ENCODE peak calls at places on chromosome 9, in four cellular contexts. Z, B, C and H are unnamed samples.

GRCh38 chr9:21974230-21974541 is 20.0 kb downstream of the CDKN2A start:
- DNase-seq in Z (no peak), B (no peak), C (no peak), H (no peak)

GRCh38 chr9:109331353-109331752 is 10.5 kb upstream of the EPB41L4B start:
- DNase-seq in Z (no peak), B (no peak), C (no peak), H (peak)

GRCh38 chr9:131276891-131277672 is 772 bp upstream of the FAM78A start:
- DNase-seq in Z (no peak), B (peak), C (no peak), H (no peak)

GRCh38 chr9:137390553-137391410 is 32.2 kb downstream of the EXD3 start:
- DNase-seq in Z (no peak), B (no peak), C (no peak), H (no peak)

GRCh38 chr9:81586786-81587185 is 102.6 kb downstream of the TLE1 start:
- DNase-seq in Z (no peak), B (no peak), C (no peak), H (no peak)

GRCh38 chr9:131810351-131811170 is 70.7 kb upstream of the RAPGEF1 start:
- DNase-seq in Z (no peak), B (no peak), C (no peak), H (no peak)

GRCh38 chr9:120909904-120910303 is 16.7 kb downstream of the TRAF1 start:
- DNase-seq in Z (no peak), B (no peak), C (no peak), H (peak)

GRCh38 chr9:2755285-2755684 is 38.0 kb downstream of the KCNV2 start:
- DNase-seq in Z (no peak), B (no peak), C (no peak), H (no peak)

GRCh38 chr9:129245276-129245675 is 67.2 kb upstream of the IER5L start:
- DNase-seq in Z (no peak), B (no peak), C (no peak), H (peak)

GRCh38 chr9:101778332-101778731 is 39.9 kb upstream of the GRIN3A start:
- DNase-seq in Z (no peak), B (no peak), C (no peak), H (no peak)

GRCh38 chr9:74887041-74887980 is at the start of gene TRPM6:
- DNase-seq in Z (peak), B (peak), C (no peak), H (peak)

GRCh38 chr9:9764821-9765220 is 848.0 kb downstream of the PTPRD start:
- DNase-seq in Z (no peak), B (no peak), C (no peak), H (no peak)

GRCh38 chr9:35749515-35750255 is 598 bp downstream of the RGP1 start:
- DNase-seq in Z (no peak), B (peak), C (no peak), H (peak)

GRCh38 chr9:104927912-104928740 is at the start of gene ABCA1:
- DNase-seq in Z (peak), B (peak), C (peak), H (peak)

GRCh38 chr9:71680189-71680983 is 87.9 kb downstream of the CEMIP2 start:
- DNase-seq in Z (no peak), B (no peak), C (no peak), H (no peak)

GRCh38 chr9:101677864-101678263 is 60.6 kb downstream of the GRIN3A start:
- DNase-seq in Z (no peak), B (no peak), C (no peak), H (no peak)